ENCODE peak calls at places on chromosomes 12 and 14, in four cellular contexts. O is GM23248, C is IMR-90, A is K562. G is an unnamed sample. For H4K20me1, the result is how much of the 10 kb centered on the place peaks cover.

GRCh38 chr12:47886471-47887240 is 18.1 kb downstream of the VDR start:
- DNase-seq in O (no peak), C (peak), A (no peak), G (no peak)

GRCh38 chr14:43438056-43438455 is 1069.0 kb downstream of the FSCB start:
- DNase-seq in O (no peak), C (no peak), A (no peak), G (no peak)

GRCh38 chr12:123741937-123742572 is 20.0 kb upstream of the DNAH10 start:
- DNase-seq in O (no peak), C (no peak), A (no peak), G (no peak)

GRCh38 chr12:107275530-107275929 is 182.2 kb upstream of the CRY1 start:
- DNase-seq in O (no peak), C (no peak), A (no peak), G (no peak)

GRCh38 chr12:67025543-67026114 is 243.5 kb upstream of the CAND1 start:
- DNase-seq in O (peak), C (no peak), A (peak), G (peak)

GRCh38 chr14:23486116-23486515 is 16.6 kb downstream of the NGDN start:
- DNase-seq in O (no peak), C (no peak), A (no peak), G (no peak)

GRCh38 chr14:51539571-51540037 is 112.1 kb upstream of the FRMD6 start:
- DNase-seq in O (peak), C (peak), A (no peak), G (no peak)

GRCh38 chr14:93788557-93789365 is 476 bp upstream of the PRIMA1 start:
- DNase-seq in O (peak), C (no peak), A (no peak), G (no peak)

GRCh38 chr14:104878582-104878981 is 13.5 kb downstream of the CEP170B start:
- DNase-seq in O (no peak), C (no peak), A (no peak), G (no peak)

GRCh38 chr12:116591608-116592115 is 32.5 kb downstream of the MAP1LC3B2 start:
- DNase-seq in O (peak), C (peak), A (no peak), G (no peak)

GRCh38 chr14:37048666-37049071 is 123.7 kb downstream of the SLC25A21 start:
- DNase-seq in O (peak), C (peak), A (no peak), G (no peak)

GRCh38 chr12:52004042-52004648 is 2.6 kb upstream of the TAMALIN start:
- DNase-seq in O (peak), C (peak), A (peak), G (no peak)

GRCh38 chr12:30785630-30786029 is 30.9 kb upstream of the CAPRIN2 start:
- DNase-seq in O (no peak), C (no peak), A (no peak), G (no peak)

GRCh38 chr12:113259499-113259953 is 38.3 kb downstream of the TPCN1 start:
- DNase-seq in O (peak), C (no peak), A (peak), G (no peak)

GRCh38 chr12:106297681-106298080 is 4.9 kb upstream of the TCP11L2 start:
- DNase-seq in O (no peak), C (no peak), A (no peak), G (peak)

GRCh38 chr14:96705422-96706092 is 91.6 kb upstream of the VRK1 start:
- DNase-seq in O (no peak), C (no peak), A (no peak), G (no peak)

GRCh38 chr14:102333795-102334415 is 14.4 kb downstream of the ZNF839 start:
- DNase-seq in O (no peak), C (no peak), A (no peak), G (no peak)

GRCh38 chr12:67202344-67203012 is 66.7 kb upstream of the CAND1 start:
- DNase-seq in O (no peak), C (no peak), A (no peak), G (no peak)

GRCh38 chr12:46919666-46920065 is 93.9 kb upstream of the SLC38A4 start:
- DNase-seq in O (peak), C (peak), A (no peak), G (no peak)

GRCh38 chr14:55938249-55938791 is 179.9 kb upstream of the PELI2 start:
- DNase-seq in O (peak), C (peak), A (no peak), G (no peak)

GRCh38 chr14:95497561-95498011 is 18.9 kb downstream of the SYNE3 start:
- DNase-seq in O (no peak), C (no peak), A (no peak), G (peak)

GRCh38 chr14:101781240-101782061 is 19.9 kb downstream of the PPP2R5C start:
- DNase-seq in O (peak), C (no peak), A (no peak), G (peak)

GRCh38 chr12:88805286-88805685 is 225.0 kb upstream of the KITLG start:
- DNase-seq in O (peak), C (peak), A (no peak), G (no peak)

GRCh38 chr12:11863988-11864387 is 206.8 kb upstream of the BCL2L14 start:
- DNase-seq in O (peak), C (no peak), A (no peak), G (no peak)

GRCh38 chr14:69547701-69548348 is 26.8 kb downstream of the CCDC177 start:
- DNase-seq in O (peak), C (no peak), A (peak), G (no peak)

GRCh38 chr14:75648066-75648838 is 12.4 kb downstream of the ERG28 start:
- DNase-seq in O (peak), C (peak), A (no peak), G (no peak)

GRCh38 chr12:104296718-104297117 is 6.8 kb upstream of the EID3 start:
- DNase-seq in O (no peak), C (no peak), A (no peak), G (no peak)

GRCh38 chr12:104294845-104295674 is 8.5 kb upstream of the EID3 start:
- DNase-seq in O (no peak), C (no peak), A (no peak), G (no peak)

GRCh38 chr12:104295954-104296353 is 7.6 kb upstream of the EID3 start:
- DNase-seq in O (peak), C (no peak), A (no peak), G (no peak)

GRCh38 chr12:104299842-104300481 is 3.6 kb upstream of the EID3 start:
- DNase-seq in O (no peak), C (no peak), A (no peak), G (no peak)

DNA sequence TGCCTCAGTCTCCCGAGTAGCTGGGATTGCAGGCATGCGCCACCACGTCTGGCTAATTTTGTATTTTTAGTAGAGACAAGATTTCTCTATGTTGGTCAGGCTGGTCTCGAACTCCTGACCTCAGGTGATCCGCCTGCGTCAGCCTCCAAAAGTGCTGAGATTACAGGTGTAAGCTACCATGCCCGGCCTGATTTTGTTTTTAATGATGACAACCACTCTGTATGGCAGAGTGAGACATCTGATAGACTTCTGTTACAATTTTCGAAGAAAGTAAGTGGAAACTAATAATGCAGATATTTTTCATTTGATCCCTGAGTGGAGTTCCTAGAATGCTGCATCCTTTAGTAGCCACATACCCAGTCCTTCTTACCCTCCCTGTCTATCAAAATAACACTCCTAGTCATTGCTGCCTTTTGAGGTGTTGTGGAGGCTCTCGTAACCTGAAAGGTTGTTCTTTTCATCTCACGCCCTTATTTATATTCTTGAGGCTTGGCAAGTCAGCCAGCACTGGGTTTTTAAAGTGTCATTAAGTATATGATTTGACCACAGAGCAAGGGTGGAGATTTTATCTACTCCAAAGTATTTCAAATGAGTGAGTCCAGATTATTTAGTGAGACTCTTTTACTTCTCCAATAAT is 5.9 kb upstream of the EID3 start:
- DNase-seq in O (no peak), C (no peak), A (no peak), G (no peak)
- H4K20me1 ChIP-seq in O (under half), C (half or more), A (under half), G (under half)

DNA sequence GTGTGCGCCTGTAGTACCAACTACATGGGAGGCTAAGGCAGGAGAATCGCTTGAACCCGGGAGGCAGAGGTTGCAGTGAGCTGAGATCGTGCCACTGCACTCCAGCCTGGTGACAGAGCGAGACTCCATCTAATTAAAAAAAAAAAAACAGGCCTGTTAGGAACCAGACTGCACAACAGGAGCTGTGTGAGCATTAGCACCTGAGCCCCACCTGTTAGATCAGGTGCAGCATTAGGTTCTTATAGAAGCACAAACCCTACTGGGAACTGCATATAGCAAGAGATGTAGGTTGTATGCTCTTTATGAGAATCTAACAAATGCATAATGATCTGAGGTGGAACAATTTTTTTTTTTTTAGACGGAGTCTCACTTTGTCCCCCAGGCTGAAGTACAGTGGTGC is 8.6 kb downstream of the ATXN2 start:
- DNase-seq in O (no peak), C (no peak), A (no peak), G (no peak)
- H4K20me1 ChIP-seq in O (half or more), C (half or more), A (under half), G (under half)

GRCh38 chr12:50568338-50569155 is 63.8 kb downstream of the DIP2B start:
- DNase-seq in O (peak), C (peak), A (no peak), G (no peak)
- H4K20me1 ChIP-seq in O (under half), C (under half), A (under half), G (under half)

GRCh38 chr12:132543298-132544172 is 53.6 kb downstream of the FBRSL1 start:
- DNase-seq in O (no peak), C (no peak), A (no peak), G (no peak)

GRCh38 chr12:132544173-132544468 is 54.2 kb downstream of the FBRSL1 start:
- DNase-seq in O (no peak), C (no peak), A (no peak), G (no peak)

GRCh38 chr12:132541200-132541599 is 51.2 kb downstream of the FBRSL1 start:
- DNase-seq in O (no peak), C (no peak), A (no peak), G (no peak)

GRCh38 chr12:132540436-132540835 is 50.5 kb downstream of the FBRSL1 start:
- DNase-seq in O (no peak), C (no peak), A (no peak), G (no peak)

DNA sequence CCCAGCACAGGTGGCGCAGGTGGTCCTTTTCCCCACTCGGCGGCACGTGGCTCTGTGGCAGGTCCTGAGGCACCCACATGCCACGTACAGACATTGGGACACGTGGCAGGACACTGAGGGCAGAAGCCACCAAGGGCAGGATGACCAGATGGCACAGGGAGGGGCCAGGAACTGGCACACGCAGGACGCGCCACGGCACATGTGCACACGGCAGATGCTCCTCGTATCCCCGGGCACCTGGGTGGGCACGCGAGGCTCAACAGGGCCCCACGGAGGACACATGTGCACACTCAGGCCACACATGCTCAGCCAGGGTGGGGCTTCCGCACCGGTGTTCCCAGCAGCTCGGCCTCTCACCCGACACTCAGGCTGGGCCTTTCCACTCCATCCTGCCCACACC is 52.0 kb downstream of the FBRSL1 start:
- DNase-seq in O (no peak), C (no peak), A (no peak), G (no peak)
- H4K20me1 ChIP-seq in O (under half), C (under half), A (under half), G (under half)

G was measured in OCI-LY7.